ENCODE peak calls at places on chromosomes 6 and 20, in five cellular contexts. One of them, this sample, is unnamed.

GRCh38 chr6:131937703-131938631 is 13.2 kb downstream of the CCN2 start:
- DNase-seq in ovary: no peak
- DNase-seq in A549: peak; percentile 86
- DNase-seq in transverse colon: no peak
- DNase-seq in PC-9: no peak
- DNase-seq in this sample: peak; percentile 99

GRCh38 chr6:117536317-117536716 is 53.8 kb downstream of the DCBLD1 start:
- DNase-seq in ovary: no peak
- DNase-seq in A549: no peak
- DNase-seq in transverse colon: no peak
- DNase-seq in PC-9: peak; percentile 75
- DNase-seq in this sample: peak; percentile 51

GRCh38 chr6:159090530-159091306 is 45.9 kb upstream of the TAGAP start:
- DNase-seq in ovary: no peak
- DNase-seq in A549: no peak
- DNase-seq in transverse colon: no peak
- DNase-seq in PC-9: no peak
- DNase-seq in this sample: no peak

GRCh38 chr6:125798734-125799510 is 8.2 kb downstream of the NCOA7 start:
- DNase-seq in ovary: no peak
- DNase-seq in A549: no peak
- DNase-seq in transverse colon: no peak
- DNase-seq in PC-9: peak; percentile 69
- DNase-seq in this sample: no peak

GRCh38 chr20:23937303-23938117 is 51.1 kb downstream of the GGTLC1 start:
- DNase-seq in ovary: no peak
- DNase-seq in A549: peak; percentile 73
- DNase-seq in transverse colon: peak; percentile 30
- DNase-seq in PC-9: peak; percentile 60
- DNase-seq in this sample: peak; percentile 68

GRCh38 chr20:35002426-35003210 is 47.0 kb downstream of the MYH7B start:
- DNase-seq in ovary: peak; percentile 10
- DNase-seq in A549: no peak
- DNase-seq in transverse colon: no peak
- DNase-seq in PC-9: no peak
- DNase-seq in this sample: no peak

GRCh38 chr6:169859978-169860703 is 108.7 kb downstream of the ERMARD start:
- DNase-seq in ovary: no peak
- DNase-seq in A549: no peak
- DNase-seq in transverse colon: no peak
- DNase-seq in PC-9: no peak
- DNase-seq in this sample: no peak

GRCh38 chr20:44714701-44715494 is at the start of gene CCN5:
- DNase-seq in ovary: peak; percentile 96
- DNase-seq in A549: peak; percentile 79
- DNase-seq in transverse colon: peak; percentile 87
- DNase-seq in PC-9: peak; percentile 81
- DNase-seq in this sample: peak; percentile 85

GRCh38 chr20:31934968-31935764 is 16.7 kb downstream of the PDRG1 start:
- DNase-seq in ovary: no peak
- DNase-seq in A549: no peak
- DNase-seq in transverse colon: no peak
- DNase-seq in PC-9: no peak
- DNase-seq in this sample: no peak

GRCh38 chr6:25404094-25404493 is 124.9 kb downstream of the CARMIL1 start:
- DNase-seq in ovary: no peak
- DNase-seq in A549: no peak
- DNase-seq in transverse colon: peak; percentile 12
- DNase-seq in PC-9: no peak
- DNase-seq in this sample: no peak

GRCh38 chr6:25402125-25402524 is 123.0 kb downstream of the CARMIL1 start:
- DNase-seq in ovary: no peak
- DNase-seq in A549: no peak
- DNase-seq in transverse colon: no peak
- DNase-seq in PC-9: no peak
- DNase-seq in this sample: no peak

GRCh38 chr6:25403150-25403549 is 124.0 kb downstream of the CARMIL1 start:
- DNase-seq in ovary: no peak
- DNase-seq in A549: no peak
- DNase-seq in transverse colon: no peak
- DNase-seq in PC-9: no peak
- DNase-seq in this sample: no peak

GRCh38 chr6:25404693-25405169 is 125.6 kb downstream of the CARMIL1 start:
- DNase-seq in ovary: no peak
- DNase-seq in A549: no peak
- DNase-seq in transverse colon: peak; percentile 56
- DNase-seq in PC-9: no peak
- DNase-seq in this sample: no peak

GRCh38 chr6:25405442-25405841 is 126.3 kb downstream of the CARMIL1 start:
- DNase-seq in ovary: no peak
- DNase-seq in A549: no peak
- DNase-seq in transverse colon: no peak
- DNase-seq in PC-9: no peak
- DNase-seq in this sample: no peak
- H3K4me3 ChIP-seq in ovary: no peak overlapping the region
- H3K4me3 ChIP-seq in A549: no peak overlapping the region
- H3K4me3 ChIP-seq in transverse colon: no peak overlapping the region
- H3K4me3 ChIP-seq in PC-9: no peak overlapping the region
- H3K4me3 ChIP-seq in this sample: no peak overlapping the region

GRCh38 chr20:14512856-14513255 is 175.4 kb upstream of the FLRT3 start:
- DNase-seq in ovary: no peak
- DNase-seq in A549: no peak
- DNase-seq in transverse colon: no peak
- DNase-seq in PC-9: no peak
- DNase-seq in this sample: no peak

GRCh38 chr20:14507711-14508110 is 170.3 kb upstream of the FLRT3 start:
- DNase-seq in ovary: no peak
- DNase-seq in A549: no peak
- DNase-seq in transverse colon: no peak
- DNase-seq in PC-9: no peak
- DNase-seq in this sample: no peak

DNA sequence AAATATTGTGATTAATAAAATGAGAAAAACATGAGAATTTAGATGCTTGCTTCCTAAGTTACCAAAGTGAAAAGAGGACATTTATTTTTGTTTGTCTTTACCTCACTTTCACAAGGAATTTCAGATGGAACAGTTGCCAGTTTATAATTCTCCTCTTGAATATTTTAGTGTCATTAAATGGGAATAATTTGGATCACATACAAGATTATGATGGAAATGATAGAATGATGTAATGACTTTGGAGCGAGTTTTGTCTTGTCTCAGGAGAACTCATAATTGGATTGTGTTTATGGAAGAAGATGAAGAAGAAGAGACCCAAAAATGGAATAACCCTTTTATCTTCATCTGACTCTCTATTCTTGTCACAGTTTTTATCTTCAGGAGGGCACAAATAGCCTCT is 172.9 kb upstream of the FLRT3 start:
- DNase-seq in ovary: no peak
- DNase-seq in A549: no peak
- DNase-seq in transverse colon: no peak
- DNase-seq in PC-9: no peak
- DNase-seq in this sample: no peak
- H3K4me3 ChIP-seq in ovary: no peak overlapping the region
- H3K4me3 ChIP-seq in A549: no peak overlapping the region
- H3K4me3 ChIP-seq in transverse colon: no peak overlapping the region
- H3K4me3 ChIP-seq in PC-9: no peak overlapping the region
- H3K4me3 ChIP-seq in this sample: no peak overlapping the region

DNA sequence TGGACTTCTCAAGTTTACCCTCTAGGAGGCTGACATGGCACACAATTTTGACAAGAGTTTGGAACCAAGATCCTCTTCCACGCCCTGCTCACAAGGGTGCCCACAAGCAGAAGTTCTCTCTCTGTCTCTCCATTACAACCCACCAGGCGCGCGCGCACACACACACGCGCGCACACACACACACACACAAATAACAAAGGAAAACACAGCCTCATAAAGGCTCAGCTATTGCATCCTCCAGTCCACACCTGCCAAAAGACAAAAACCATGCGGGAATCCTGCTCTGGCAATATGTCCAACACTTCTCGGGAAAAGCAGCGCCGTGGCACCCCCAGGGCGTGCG is 870 bp downstream of the PAK5 start:
- DNase-seq in ovary: no peak
- DNase-seq in A549: peak; percentile 10
- DNase-seq in transverse colon: no peak
- DNase-seq in PC-9: no peak
- DNase-seq in this sample: no peak
- H3K4me3 ChIP-seq in ovary: no peak overlapping the region
- H3K4me3 ChIP-seq in A549: peak overlapping the region; percentile 41
- H3K4me3 ChIP-seq in transverse colon: no peak overlapping the region
- H3K4me3 ChIP-seq in PC-9: no peak overlapping the region
- H3K4me3 ChIP-seq in this sample: no peak overlapping the region

GRCh38 chr6:29791786-29792122 is 35.9 kb upstream of the HLA-G start:
- DNase-seq in ovary: no peak
- DNase-seq in A549: no peak
- DNase-seq in transverse colon: no peak
- DNase-seq in PC-9: no peak
- DNase-seq in this sample: no peak

GRCh38 chr6:29793796-29794195 is 33.8 kb upstream of the HLA-G start:
- DNase-seq in ovary: no peak
- DNase-seq in A549: no peak
- DNase-seq in transverse colon: no peak
- DNase-seq in PC-9: no peak
- DNase-seq in this sample: no peak

GRCh38 chr6:29793036-29793356 is 34.6 kb upstream of the HLA-G start:
- DNase-seq in ovary: no peak
- DNase-seq in A549: no peak
- DNase-seq in transverse colon: no peak
- DNase-seq in PC-9: no peak
- DNase-seq in this sample: no peak

GRCh38 chr6:29791162-29791561 is 36.5 kb upstream of the HLA-G start:
- DNase-seq in ovary: no peak
- DNase-seq in A549: no peak
- DNase-seq in transverse colon: no peak
- DNase-seq in PC-9: peak; percentile 60
- DNase-seq in this sample: no peak

DNA sequence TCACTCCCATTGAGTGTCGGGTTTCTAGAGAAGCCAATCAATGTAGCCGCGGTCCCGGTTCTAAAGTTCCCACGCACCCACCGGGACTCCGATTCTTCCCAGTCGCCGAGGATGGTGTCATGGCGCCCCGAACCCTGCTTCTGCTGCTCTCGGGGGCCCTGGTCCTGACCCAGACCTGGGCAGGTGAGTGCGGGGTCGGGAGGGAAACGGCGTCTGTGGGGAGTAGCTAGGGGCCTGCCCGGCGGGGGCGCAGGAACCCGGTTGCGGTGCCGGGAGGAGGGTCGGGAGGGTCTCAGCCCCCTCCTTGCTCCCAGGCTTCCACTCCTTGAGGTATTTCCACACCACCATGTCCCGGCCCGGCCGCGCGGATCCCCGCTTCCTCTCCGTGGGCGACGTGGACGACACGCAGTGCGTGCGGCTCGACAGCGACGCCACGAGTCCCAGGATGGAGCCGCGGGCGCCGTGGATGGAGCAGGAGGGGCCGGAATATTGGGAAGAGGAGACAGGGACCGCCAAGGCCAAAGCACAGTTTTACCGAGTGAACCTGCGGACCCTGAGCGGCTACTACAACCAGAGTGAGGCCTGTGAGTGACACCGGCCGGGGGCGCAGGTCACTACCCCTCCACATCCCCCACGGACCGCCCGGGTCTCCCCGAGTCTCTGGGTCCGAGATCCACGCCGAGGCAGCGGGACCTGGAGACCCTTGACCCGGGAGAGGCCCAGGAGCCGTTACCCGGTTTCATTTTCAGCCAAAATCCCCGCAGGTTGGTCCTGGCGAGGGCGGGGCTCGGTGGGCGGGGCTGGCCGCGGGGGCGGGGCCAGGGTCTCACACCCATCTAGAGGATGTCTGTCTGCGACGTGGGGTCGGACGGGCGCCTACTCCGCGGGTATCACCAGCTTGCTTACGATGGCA is 35.2 kb upstream of the HLA-G start:
- DNase-seq in ovary: peak; percentile 53
- DNase-seq in A549: no peak
- DNase-seq in transverse colon: peak; percentile 58
- DNase-seq in PC-9: no peak
- DNase-seq in this sample: peak; percentile 11
- H3K4me3 ChIP-seq in ovary: peak overlapping the region; percentile 57
- H3K4me3 ChIP-seq in A549: peak overlapping the region; percentile 55
- H3K4me3 ChIP-seq in transverse colon: peak overlapping the region; percentile 30
- H3K4me3 ChIP-seq in PC-9: peak overlapping the region; percentile 75
- H3K4me3 ChIP-seq in this sample: peak overlapping the region; percentile 50

GRCh38 chr6:27551607-27552006 is 78.7 kb upstream of the ZNF184 start:
- DNase-seq in ovary: no peak
- DNase-seq in A549: no peak
- DNase-seq in transverse colon: no peak
- DNase-seq in PC-9: no peak
- DNase-seq in this sample: no peak
- H3K4me3 ChIP-seq in ovary: no peak overlapping the region
- H3K4me3 ChIP-seq in A549: peak overlapping the region; percentile 40
- H3K4me3 ChIP-seq in transverse colon: no peak overlapping the region
- H3K4me3 ChIP-seq in PC-9: peak overlapping the region; percentile 39
- H3K4me3 ChIP-seq in this sample: no peak overlapping the region

DNA sequence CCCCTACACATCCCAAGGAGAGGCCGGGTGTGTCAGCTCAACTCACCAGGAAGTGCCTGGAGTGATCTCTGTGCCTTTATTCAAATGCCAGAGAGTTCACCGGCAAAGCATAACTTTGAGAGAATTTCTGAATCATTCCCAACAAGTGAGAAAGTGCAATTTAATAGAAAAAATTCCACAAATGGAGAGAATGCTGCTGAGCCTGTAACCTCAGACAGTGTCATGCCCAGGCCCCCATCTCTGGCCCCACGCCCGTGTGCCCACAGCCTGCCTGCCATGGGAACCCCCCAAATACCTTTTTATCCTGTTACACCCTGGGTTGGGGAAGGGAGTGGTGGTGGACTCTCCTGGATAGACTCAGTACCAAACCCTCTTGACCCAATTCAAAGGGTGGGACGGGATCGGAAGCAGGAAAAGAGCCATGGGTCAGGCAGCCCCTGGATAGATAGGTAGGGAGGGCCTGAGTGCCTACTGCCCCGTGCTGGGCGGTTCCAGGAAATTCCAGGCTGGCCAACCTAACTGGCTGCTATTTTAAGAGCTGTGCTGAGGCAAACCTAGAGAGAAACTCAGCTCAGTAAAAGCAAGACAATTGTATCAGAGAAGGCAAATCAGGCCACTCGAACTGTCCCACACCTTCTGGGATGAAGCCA is 179.0 kb upstream of the FOXA2 start:
- DNase-seq in ovary: no peak
- DNase-seq in A549: peak; percentile 84
- DNase-seq in transverse colon: no peak
- DNase-seq in PC-9: peak; percentile 92
- DNase-seq in this sample: peak; percentile 68
- H3K4me3 ChIP-seq in ovary: no peak overlapping the region
- H3K4me3 ChIP-seq in A549: peak overlapping the region; percentile 4
- H3K4me3 ChIP-seq in transverse colon: no peak overlapping the region
- H3K4me3 ChIP-seq in PC-9: peak overlapping the region; percentile 29
- H3K4me3 ChIP-seq in this sample: no peak overlapping the region